ENCODE peak calls at places on chromosomes 16 and 17, in five cellular contexts. A is ovary, G is endodermal cell, L is fibroblast of mammary gland, N is HFF-Myc. Y is an unnamed sample.

GRCh38 chr17:74117999-74118421 is 85.5 kb upstream of the RPL38 start:
- DNase-seq in N (no peak), G (peak), L (no peak), A (no peak), Y (no peak)

GRCh38 chr17:7558544-7559306 is at the start of gene TNFSF13:
- DNase-seq in N (no peak), G (no peak), L (no peak), A (peak), Y (no peak)

GRCh38 chr16:21611546-21612384 is 12.4 kb downstream of the METTL9 start:
- DNase-seq in A (no peak), L (peak), G (no peak), N (no peak), Y (no peak)

GRCh38 chr17:45283711-45284110 is 21.8 kb upstream of the SPATA32 start:
- DNase-seq in G (no peak), A (no peak), L (no peak), N (no peak), Y (no peak)

GRCh38 chr17:8799851-8800212 is 667 bp upstream of the MFSD6L start:
- DNase-seq in G (no peak), L (no peak), N (no peak), A (no peak), Y (no peak)

GRCh38 chr17:6677158-6677831 is 25.7 kb downstream of the C17orf100 start:
- DNase-seq in A (no peak), N (no peak), G (peak), L (no peak), Y (no peak)

GRCh38 chr17:65783845-65784334 is 222.4 kb upstream of the AXIN2 start:
- DNase-seq in G (no peak), A (no peak), L (peak), N (peak), Y (peak)

GRCh38 chr17:39782481-39782880 is 44.7 kb downstream of the GRB7 start:
- DNase-seq in N (no peak), L (no peak), A (no peak), G (no peak), Y (no peak)

GRCh38 chr17:64103751-64104364 is 26.1 kb downstream of the ERN1 start:
- DNase-seq in A (no peak), L (peak), N (no peak), G (peak), Y (no peak)

GRCh38 chr17:49352587-49353154 is 9.4 kb downstream of the ZNF652 start:
- DNase-seq in A (no peak), L (no peak), N (no peak), G (no peak), Y (no peak)

GRCh38 chr17:4110152-4110551 is 32.7 kb downstream of the ZZEF1 start:
- DNase-seq in A (no peak), N (no peak), L (peak), G (no peak), Y (no peak)

GRCh38 chr16:66293207-66293735 is 73.2 kb upstream of the CDH5 start:
- DNase-seq in G (peak), N (no peak), L (no peak), A (no peak), Y (no peak)

GRCh38 chr16:86966781-86967180 is 350.4 kb downstream of the C16orf95 start:
- DNase-seq in L (no peak), A (no peak), N (no peak), G (no peak), Y (no peak)

GRCh38 chr17:21129023-21129681 is 2.4 kb downstream of the DHRS7B start:
- DNase-seq in N (peak), A (no peak), G (no peak), L (peak), Y (no peak)

GRCh38 chr16:52603015-52603414 is 56.1 kb upstream of the TOX3 start:
- DNase-seq in A (no peak), N (no peak), G (no peak), L (no peak), Y (no peak)

GRCh38 chr16:24685539-24686432 is 43.7 kb upstream of the TNRC6A start:
- DNase-seq in G (peak), L (peak), A (peak), N (peak), Y (no peak)

GRCh38 chr16:50313596-50314483 is 47.5 kb downstream of the ADCY7 start:
- DNase-seq in A (peak), L (peak), N (no peak), G (peak), Y (no peak)

DNA sequence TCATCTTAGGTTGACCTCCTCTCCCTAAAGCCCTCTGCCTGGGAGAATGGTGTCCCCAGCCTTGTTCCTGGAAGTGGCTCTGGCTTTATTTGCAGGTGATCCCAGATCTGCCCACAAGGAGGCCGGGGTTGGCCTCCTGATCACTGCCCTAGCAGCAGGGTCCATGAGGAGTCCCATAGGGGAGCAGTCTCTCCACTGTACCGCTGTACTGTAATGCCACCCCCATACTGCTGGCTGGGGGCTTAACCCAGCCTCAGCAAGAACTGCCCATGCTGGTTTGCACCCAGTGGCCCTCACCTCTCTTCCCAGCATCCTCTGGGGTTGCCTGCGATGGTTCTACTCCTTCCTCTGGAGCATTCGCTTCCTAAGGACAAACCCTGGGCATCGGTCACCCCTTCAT is 39.1 kb downstream of the PSME3IP1 start:
- DNase-seq in G (peak), N (no peak), A (no peak), L (no peak), Y (no peak)
- TF ChIP-seq CTCF in G (peak), N (peak), A (no peak), L (peak), Y (peak)

GRCh38 chr16:67805718-67806427 is 487 bp downstream of the RANBP10 start:
- DNase-seq in A (no peak), N (no peak), G (no peak), L (no peak), Y (no peak)
- H3K4me3 ChIP-seq in A (peak), N (peak), G (peak), L (peak), Y (peak)

GRCh38 chr17:51588063-51588462 is 327.7 kb downstream of the UTP18 start:
- DNase-seq in N (no peak), G (no peak), A (no peak), L (no peak), Y (no peak)

GRCh38 chr17:51580869-51581268 is 320.5 kb downstream of the UTP18 start:
- DNase-seq in N (no peak), A (no peak), G (no peak), L (no peak), Y (no peak)

GRCh38 chr17:51590071-51590470 is 329.7 kb downstream of the UTP18 start:
- DNase-seq in N (no peak), A (no peak), L (no peak), G (no peak), Y (no peak)

DNA sequence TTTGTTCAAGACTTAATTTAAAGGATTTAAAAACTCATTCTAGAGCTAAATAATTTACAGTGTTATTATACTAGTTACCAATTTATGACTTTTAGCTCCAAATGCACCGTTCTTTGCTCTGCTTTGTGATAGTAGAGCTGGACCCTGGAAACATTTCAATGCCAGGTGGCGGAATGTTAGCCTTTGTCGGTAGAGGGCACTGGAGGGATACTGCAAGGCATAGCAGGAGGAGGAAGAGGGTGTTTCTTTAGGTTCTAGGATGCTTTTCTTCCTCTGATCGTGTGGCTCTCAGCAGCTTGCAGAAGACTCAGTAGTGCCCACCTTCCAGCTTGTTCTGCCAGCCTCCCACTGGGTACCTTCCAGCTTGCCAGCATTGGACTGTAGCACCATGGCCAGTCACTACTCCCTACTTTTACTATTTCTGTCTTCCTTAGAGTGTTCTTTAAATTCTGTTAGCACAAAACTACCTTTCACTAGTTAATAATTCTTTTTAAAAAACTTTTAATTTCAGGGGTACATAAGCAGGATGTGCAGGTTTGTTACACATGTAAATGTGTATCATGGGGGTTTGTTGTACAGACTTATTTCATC is 325.3 kb downstream of the UTP18 start:
- DNase-seq in L (no peak), G (peak), N (no peak), A (no peak), Y (no peak)
- TF ChIP-seq CTCF in L (no peak), G (peak), N (no peak), A (no peak), Y (peak)

GRCh38 chr17:19384723-19385391 is 2.1 kb downstream of the MFAP4 start:
- DNase-seq in L (peak), A (peak), G (no peak), N (peak), Y (no peak)
- H3K4me3 ChIP-seq in L (no peak), A (no peak), G (no peak), N (no peak), Y (no peak)